ENCODE peak calls at places on chromosomes 4 and X, in four cellular contexts. T is ACHN, D is substantia nigra, L is EH. M is an unnamed sample.

GRCh38 chrX:30141966-30142365 is 73.4 kb upstream of the MAGEB2 start:
- DNase-seq in T (peak; percentile 25), D (no peak), L (peak; percentile 46), M (peak; percentile 80)

GRCh38 chr4:169439244-169439643 is 168.5 kb upstream of the SH3RF1 start:
- DNase-seq in T (no peak), D (no peak), L (peak; percentile 16), M (no peak)

GRCh38 chr4:164136181-164136616 is 617.7 kb upstream of the SMIM31 start:
- DNase-seq in T (peak; percentile 82), D (no peak), L (no peak), M (peak; percentile 31)

GRCh38 chr4:81743731-81744465 is 272.2 kb upstream of the RASGEF1B start:
- DNase-seq in T (no peak), D (no peak), L (no peak), M (no peak)

GRCh38 chr4:179110356-179110755 is 1668.1 kb upstream of the AGA start:
- DNase-seq in T (peak; percentile 88), D (no peak), L (no peak), M (peak; percentile 12)

GRCh38 chrX:120402363-120402762 is 40.5 kb downstream of the ATP1B4 start:
- DNase-seq in T (no peak), D (no peak), L (no peak), M (no peak)

GRCh38 chr4:66590488-66591215 is 920.4 kb upstream of the EPHA5 start:
- DNase-seq in T (no peak), D (no peak), L (peak; percentile 39), M (peak; percentile 0)

GRCh38 chr4:138192113-138192512 is 50.0 kb downstream of the SLC7A11 start:
- DNase-seq in T (peak; percentile 5), D (no peak), L (peak; percentile 45), M (peak; percentile 66)

GRCh38 chr4:54661686-54662085 is 3.9 kb downstream of the KIT start:
- DNase-seq in T (no peak), D (no peak), L (peak; percentile 100), M (no peak)

GRCh38 chr4:163681208-163681821 is 186.8 kb downstream of the TMA16 start:
- DNase-seq in T (no peak), D (no peak), L (no peak), M (peak; percentile 73)

GRCh38 chr4:151527699-151528098 is 118.7 kb downstream of the FHIP1A start:
- DNase-seq in T (no peak), D (no peak), L (no peak), M (no peak)